ENCODE peak calls at places on chromosomes 1 and 21, in seven cellular contexts. Z is A549; W is psoas muscle; Y is ovary; S is CD4-positive, CD25-positive, alpha-beta regulatory T cell; M is MM.1S; C is aorta. H is an unnamed sample.

GRCh38 chr1:223775054-223775453 is 62.7 kb downstream of the CAPN2 start:
- DNase-seq in M (no peak), C (no peak), W (no peak), S (no peak), Z (no peak), Y (no peak), H (no peak)

GRCh38 chr1:178945763-178946266 is 74.9 kb upstream of the ANGPTL1 start:
- DNase-seq in W (no peak), Z (no peak), C (no peak), M (no peak), Y (no peak), S (no peak), H (no peak)

GRCh38 chr1:232386721-232387510 is 243.0 kb downstream of the SIPA1L2 start:
- DNase-seq in S (no peak), W (no peak), M (no peak), Z (no peak), Y (no peak), C (no peak), H (no peak)

GRCh38 chr21:15164678-15165303 is 100.0 kb upstream of the NRIP1 start:
- DNase-seq in Y (no peak), S (no peak), C (no peak), W (no peak), M (no peak), Z (no peak), H (no peak)

GRCh38 chr1:206690516-206690915 is 5.8 kb downstream of the MAPKAPK2 start:
- DNase-seq in Z (no peak), S (no peak), C (peak; percentile 66), W (peak; percentile 64), M (no peak), Y (no peak), H (no peak)

GRCh38 chr1:38151399-38151798 is 104.8 kb upstream of the POU3F1 start:
- DNase-seq in W (no peak), Y (no peak), Z (no peak), S (no peak), C (no peak), M (no peak), H (no peak)

GRCh38 chr21:33734818-33735217 is 92.5 kb downstream of the ITSN1 start:
- DNase-seq in M (no peak), Z (no peak), S (no peak), W (no peak), C (no peak), Y (no peak), H (no peak)

GRCh38 chr1:26831059-26831458 is 4.6 kb downstream of the ZDHHC18 start:
- DNase-seq in C (no peak), M (no peak), S (no peak), Z (no peak), Y (no peak), W (no peak), H (no peak)

GRCh38 chr1:26336477-26337205 is 17.3 kb downstream of the CRYBG2 start:
- DNase-seq in W (peak; percentile 63), C (peak; percentile 71), M (peak; percentile 92), S (peak; percentile 83), Y (peak; percentile 54), Z (peak; percentile 69), H (peak; percentile 78)

GRCh38 chr1:199857103-199857502 is 170.4 kb upstream of the NR5A2 start:
- DNase-seq in C (no peak), M (no peak), Z (no peak), Y (no peak), W (no peak), S (no peak), H (no peak)

GRCh38 chr1:112888630-112889029 is 67.4 kb downstream of the SLC16A1 start:
- DNase-seq in M (no peak), W (no peak), Y (no peak), C (no peak), S (no peak), Z (no peak), H (no peak)

GRCh38 chr1:204192046-204192445 is 4.2 kb downstream of the KISS1 start:
- DNase-seq in M (no peak), C (no peak), W (no peak), Z (no peak), Y (no peak), S (no peak), H (no peak)

GRCh38 chr1:15051898-15052528 is 101.5 kb upstream of the TMEM51 start:
- DNase-seq in S (no peak), Z (no peak), M (no peak), Y (no peak), W (no peak), C (no peak), H (no peak)

DNA sequence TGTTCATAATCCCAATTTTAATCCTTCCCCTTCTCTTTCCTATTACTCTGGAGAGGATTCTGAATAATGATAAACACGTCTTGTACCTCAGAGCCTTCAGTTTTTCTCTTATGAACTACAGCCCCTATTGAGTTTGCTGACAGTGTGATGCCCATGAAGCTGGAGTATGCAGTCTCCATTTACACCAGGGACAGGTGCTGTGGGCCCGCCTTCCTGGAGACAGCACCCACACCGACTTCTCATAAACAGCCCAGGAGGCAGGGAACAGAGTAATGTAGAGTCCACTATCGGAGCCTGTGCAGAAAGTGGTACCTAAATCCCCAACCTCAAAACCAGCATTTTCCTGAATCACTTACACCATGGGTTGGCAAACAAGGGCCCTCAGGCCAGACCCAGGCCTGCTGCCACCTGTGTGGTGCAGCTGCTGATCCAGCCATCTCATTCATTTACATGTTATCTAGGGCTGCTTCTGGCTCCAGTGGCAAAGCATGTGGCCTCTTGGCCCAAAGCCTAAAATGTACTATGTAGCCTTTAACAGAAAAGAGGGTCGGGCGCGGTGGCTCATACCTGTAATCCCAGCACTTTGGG is 95.1 kb upstream of the KRTAP19-8 start:
- DNase-seq in M (peak; percentile 80), S (no peak), Z (no peak), W (no peak), C (no peak), Y (no peak), H (no peak)
- H3K4me3 ChIP-seq in M (peak overlapping the region; percentile 13), S (peak overlapping the region; percentile 76), Z (no peak overlapping the region), W (no peak overlapping the region), C (no peak overlapping the region), Y (no peak overlapping the region), H (peak overlapping the region; percentile 56)

GRCh38 chr1:3180915-3181314 is 111.9 kb downstream of the PRDM16 start:
- DNase-seq in C (no peak), Y (no peak), W (no peak), Z (no peak), M (no peak), S (no peak), H (no peak)

GRCh38 chr1:3179471-3179870 is 110.5 kb downstream of the PRDM16 start:
- DNase-seq in C (no peak), S (no peak), W (no peak), Z (no peak), M (no peak), Y (no peak), H (no peak)

GRCh38 chr1:3176820-3177219 is 107.8 kb downstream of the PRDM16 start:
- DNase-seq in Z (no peak), S (no peak), C (no peak), Y (no peak), M (no peak), W (no peak), H (no peak)

GRCh38 chr1:3176028-3176427 is 107.0 kb downstream of the PRDM16 start:
- DNase-seq in S (no peak), Z (no peak), C (no peak), M (no peak), Y (no peak), W (no peak), H (no peak)

GRCh38 chr1:3178279-3178678 is 109.3 kb downstream of the PRDM16 start:
- DNase-seq in S (no peak), W (no peak), M (no peak), C (no peak), Y (no peak), Z (no peak), H (no peak)
- H3K9me3 ChIP-seq in S (no peaks in the 10 kb centered on the region), W (no peaks in the 10 kb centered on the region), M (no peaks in the 10 kb centered on the region), C (no peaks in the 10 kb centered on the region), Y (no peaks in the 10 kb centered on the region), Z (no peaks in the 10 kb centered on the region), H (no peaks in the 10 kb centered on the region)

DNA sequence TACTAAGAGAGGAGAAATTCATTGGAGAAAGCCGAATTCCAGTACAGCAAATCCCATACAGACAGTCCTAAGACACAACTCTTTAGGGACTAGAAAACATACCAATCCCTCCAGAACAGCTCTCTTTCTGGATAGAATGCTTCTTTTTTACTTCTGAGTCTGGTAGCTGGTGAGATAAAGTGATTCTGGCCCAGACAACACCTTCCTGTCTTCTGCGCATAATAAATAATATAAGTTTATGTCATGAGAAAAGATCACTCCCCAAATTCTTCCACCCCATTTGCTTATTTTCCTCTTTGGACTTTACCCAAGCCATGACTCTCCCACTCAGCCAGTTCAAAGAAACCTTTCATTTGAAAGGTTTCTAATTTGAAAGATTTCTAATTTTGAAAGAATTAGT is 98.4 kb downstream of the EDEM3 start:
- DNase-seq in Z (no peak), Y (no peak), C (no peak), S (no peak), W (no peak), M (no peak), H (no peak)
- H3K27ac ChIP-seq in Z (no peak overlapping the region), Y (no peak overlapping the region), C (no peak overlapping the region), S (no peak overlapping the region), W (no peak overlapping the region), M (no peak overlapping the region), H (no peak overlapping the region)

GRCh38 chr1:16977377-16977776 is 3.0 kb downstream of the MFAP2 start:
- DNase-seq in C (no peak), Y (no peak), W (no peak), M (no peak), S (no peak), Z (no peak), H (no peak)

GRCh38 chr1:16979475-16980327 is 719 bp downstream of the MFAP2 start:
- DNase-seq in M (no peak), Z (no peak), Y (peak; percentile 81), C (no peak), W (no peak), S (no peak), H (no peak)

GRCh38 chr1:16978139-16978538 is 2.3 kb downstream of the MFAP2 start:
- DNase-seq in M (no peak), Z (no peak), S (no peak), C (no peak), Y (no peak), W (no peak), H (no peak)

GRCh38 chr1:16980473-16981268 is at the start of gene MFAP2:
- DNase-seq in W (peak; percentile 53), Z (no peak), M (no peak), C (no peak), Y (peak; percentile 67), S (no peak), H (no peak)

DNA sequence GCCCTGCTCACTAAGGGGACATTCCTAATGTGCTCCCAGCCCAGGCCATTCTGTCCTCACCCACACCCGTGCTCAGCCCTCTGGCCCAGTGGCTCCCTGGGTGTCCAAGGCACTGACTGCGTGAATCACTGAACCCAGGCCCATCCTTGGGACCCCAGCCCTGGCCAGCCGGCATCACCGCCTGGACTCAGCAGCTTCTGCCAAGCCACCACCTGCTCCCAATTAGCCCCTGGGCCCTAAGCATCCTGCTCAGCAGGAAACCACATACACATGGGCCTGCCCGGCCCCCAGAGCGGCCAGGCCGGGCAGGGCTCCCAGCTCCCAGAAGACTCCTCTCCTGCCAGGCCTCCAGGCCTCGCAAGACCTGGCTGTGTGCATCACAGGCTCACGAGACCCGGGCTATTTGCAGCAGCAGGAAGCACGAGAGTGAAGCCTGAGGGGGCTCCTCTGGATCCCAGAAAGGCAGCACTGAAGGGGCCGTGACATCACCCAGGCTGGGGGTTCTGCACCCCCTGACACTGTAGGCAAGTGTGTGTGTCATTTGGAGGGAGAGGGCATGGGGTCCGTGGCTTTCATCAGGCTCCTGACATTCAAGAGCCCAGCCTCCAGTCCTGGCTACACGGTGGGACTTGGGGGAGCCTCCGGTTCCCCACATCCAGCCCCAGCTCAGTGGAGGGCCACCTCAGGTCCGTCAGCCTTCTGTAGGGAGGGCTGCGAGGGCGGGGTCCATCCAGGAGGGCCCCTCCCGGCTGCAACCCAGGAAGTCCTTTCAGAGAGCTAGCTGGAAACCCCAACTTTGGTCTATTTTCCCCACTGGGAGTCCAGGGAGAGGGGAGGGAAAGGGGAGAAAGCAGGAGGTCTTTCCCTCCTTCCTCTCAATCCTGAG is 1.6 kb downstream of the MFAP2 start:
- DNase-seq in Z (no peak), S (no peak), C (peak; percentile 83), W (peak; percentile 76), M (no peak), Y (peak; percentile 87), H (no peak)
- H3K4me3 ChIP-seq in Z (no peak overlapping the region), S (no peak overlapping the region), C (peak overlapping the region; percentile 48), W (peak overlapping the region; percentile 55), M (no peak overlapping the region), Y (peak overlapping the region; percentile 48), H (no peak overlapping the region)

H was measured in naive thymus-derived CD4-positive, alpha-beta T cell.